ENCODE peak calls at places on chromosomes 12 and 14, in four cellular contexts. G is SK-N-SH; T is A549; A is CD8-positive, alpha-beta memory T cell. N is an unnamed sample.

GRCh38 chr12:68344126-68344525 is 12.0 kb upstream of the MDM1 start:
- DNase-seq in T (no peak), A (no peak), G (no peak), N (no peak)

GRCh38 chr12:107223816-107224215 is 130.5 kb upstream of the CRY1 start:
- DNase-seq in G (no peak), A (no peak), T (no peak), N (no peak)

GRCh38 chr12:44127966-44128365 is 292.1 kb downstream of the TMEM117 start:
- DNase-seq in A (no peak), T (no peak), G (no peak), N (no peak)

GRCh38 chr14:37778135-37778943 is 182.9 kb downstream of the TTC6 start:
- DNase-seq in G (no peak), A (no peak), T (no peak), N (no peak)

GRCh38 chr14:72643317-72643801 is 250.5 kb downstream of the DPF3 start:
- DNase-seq in T (peak; percentile 67), A (no peak), G (no peak), N (no peak)

GRCh38 chr12:68953536-68953935 is 20.6 kb upstream of the CPM start:
- DNase-seq in T (no peak), G (no peak), A (no peak), N (no peak)

GRCh38 chr14:73427516-73428264 is 30.7 kb downstream of the NUMB start:
- DNase-seq in A (no peak), T (no peak), G (no peak), N (no peak)

GRCh38 chr12:25482637-25483036 is 70.4 kb downstream of the LMNTD1 start:
- DNase-seq in A (no peak), T (no peak), G (peak; percentile 34), N (no peak)

GRCh38 chr12:60035835-60036234 is 440.0 kb downstream of the SLC16A7 start:
- DNase-seq in G (no peak), T (no peak), A (no peak), N (no peak)

GRCh38 chr12:29253916-29254625 is 105.0 kb downstream of the FAR2 start:
- DNase-seq in A (no peak), G (no peak), T (no peak), N (no peak)

GRCh38 chr14:24291446-24292117 is 8.0 kb downstream of the DHRS1 start:
- DNase-seq in G (no peak), A (no peak), T (no peak), N (no peak)

GRCh38 chr14:78486621-78487020 is 316.4 kb downstream of the NRXN3 start:
- DNase-seq in A (no peak), G (no peak), T (no peak), N (no peak)

GRCh38 chr14:21095430-21096205 is 2.8 kb downstream of the ZNF219 start:
- DNase-seq in T (no peak), G (peak; percentile 19), A (no peak), N (no peak)

GRCh38 chr12:68420225-68421008 is 88.3 kb upstream of the MDM1 start:
- DNase-seq in A (no peak), G (no peak), T (no peak), N (no peak)

GRCh38 chr12:104219361-104219892 is 3.8 kb downstream of the TXNRD1 start:
- DNase-seq in T (peak; percentile 87), A (no peak), G (peak; percentile 35), N (no peak)

GRCh38 chr12:12582895-12583303 is 20.2 kb upstream of the DUSP16 start:
- DNase-seq in A (no peak), G (no peak), T (peak; percentile 79), N (no peak)

GRCh38 chr14:66979083-66979974 is 209.9 kb upstream of the GARIN2 start:
- DNase-seq in G (no peak), A (no peak), T (no peak), N (no peak)

GRCh38 chr14:24690492-24690891 is 56.5 kb upstream of the GZMB start:
- DNase-seq in A (no peak), T (no peak), G (no peak), N (no peak)

GRCh38 chr12:107057071-107057834 is 36.1 kb downstream of the CRY1 start:
- DNase-seq in A (no peak), G (no peak), T (peak; percentile 2), N (no peak)

GRCh38 chr12:48980953-48981756 is 3.0 kb downstream of the WNT1 start:
- DNase-seq in T (peak; percentile 66), A (peak; percentile 47), G (peak; percentile 80), N (no peak)

GRCh38 chr12:55931780-55932545 is 1.0 kb downstream of the DGKA start:
- DNase-seq in G (peak; percentile 88), T (peak; percentile 44), A (peak; percentile 33), N (peak; percentile 34)

GRCh38 chr14:89899917-89900680 is 54.4 kb downstream of the EFCAB11 start:
- DNase-seq in T (no peak), G (peak; percentile 43), A (no peak), N (no peak)

GRCh38 chr14:33964599-33965317 is 13.9 kb upstream of the EGLN3 start:
- DNase-seq in G (no peak), T (no peak), A (no peak), N (no peak)

GRCh38 chr14:23631234-23631633 is 4.9 kb upstream of the DHRS2 start:
- DNase-seq in T (no peak), G (no peak), A (no peak), N (no peak)

GRCh38 chr12:62732861-62733427 is 202.0 kb downstream of the PPM1H start:
- DNase-seq in A (no peak), T (peak; percentile 83), G (no peak), N (no peak)

GRCh38 chr14:64683264-64683663 is 21.0 kb upstream of the PLEKHG3 start:
- DNase-seq in T (no peak), G (no peak), A (no peak), N (peak; percentile 95)
- H3K27ac ChIP-seq in T (peak overlapping the region; percentile 23), G (no peak overlapping the region), A (no peak overlapping the region), N (peak overlapping the region; percentile 97)

GRCh38 chr14:49766839-49767238 is 1.1 kb upstream of the KLHDC2 start:
- DNase-seq in T (no peak), A (no peak), G (peak; percentile 17), N (no peak)
- H3K27ac ChIP-seq in T (peak overlapping the region; percentile 96), A (peak overlapping the region; percentile 98), G (peak overlapping the region; percentile 96), N (peak overlapping the region; percentile 96)

DNA sequence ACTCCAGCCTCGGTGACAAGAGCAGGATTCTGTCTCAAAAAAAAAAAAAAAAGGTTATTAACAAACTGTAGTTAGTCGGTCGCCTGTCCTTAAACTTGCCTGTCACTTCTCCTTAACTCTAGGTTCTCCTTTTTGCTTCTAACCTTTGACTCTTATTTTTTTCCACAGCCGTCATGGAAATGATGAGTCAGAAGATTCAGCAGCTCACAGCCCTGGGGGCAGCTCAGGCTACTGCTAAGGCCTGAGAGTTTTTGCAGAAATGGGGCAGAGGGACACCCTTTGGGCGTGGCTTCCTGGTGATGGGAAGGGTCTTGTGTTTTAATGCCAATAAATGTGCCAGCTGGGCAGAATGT is 418 bp upstream of the MYG1 start:
- DNase-seq in T (peak; percentile 58), G (no peak), A (peak; percentile 20), N (no peak)
- H3K27ac ChIP-seq in T (peak overlapping the region; percentile 92), G (peak overlapping the region; percentile 88), A (peak overlapping the region; percentile 63), N (peak overlapping the region; percentile 24)

GRCh38 chr12:128657378-128657777 is 166.4 kb downstream of the SLC15A4 start:
- DNase-seq in G (no peak), T (no peak), A (no peak), N (no peak)

GRCh38 chr12:128662106-128662505 is 161.7 kb downstream of the SLC15A4 start:
- DNase-seq in G (no peak), A (no peak), T (no peak), N (no peak)

GRCh38 chr12:128661216-128661550 is 162.6 kb downstream of the SLC15A4 start:
- DNase-seq in A (no peak), G (no peak), T (no peak), N (no peak)

DNA sequence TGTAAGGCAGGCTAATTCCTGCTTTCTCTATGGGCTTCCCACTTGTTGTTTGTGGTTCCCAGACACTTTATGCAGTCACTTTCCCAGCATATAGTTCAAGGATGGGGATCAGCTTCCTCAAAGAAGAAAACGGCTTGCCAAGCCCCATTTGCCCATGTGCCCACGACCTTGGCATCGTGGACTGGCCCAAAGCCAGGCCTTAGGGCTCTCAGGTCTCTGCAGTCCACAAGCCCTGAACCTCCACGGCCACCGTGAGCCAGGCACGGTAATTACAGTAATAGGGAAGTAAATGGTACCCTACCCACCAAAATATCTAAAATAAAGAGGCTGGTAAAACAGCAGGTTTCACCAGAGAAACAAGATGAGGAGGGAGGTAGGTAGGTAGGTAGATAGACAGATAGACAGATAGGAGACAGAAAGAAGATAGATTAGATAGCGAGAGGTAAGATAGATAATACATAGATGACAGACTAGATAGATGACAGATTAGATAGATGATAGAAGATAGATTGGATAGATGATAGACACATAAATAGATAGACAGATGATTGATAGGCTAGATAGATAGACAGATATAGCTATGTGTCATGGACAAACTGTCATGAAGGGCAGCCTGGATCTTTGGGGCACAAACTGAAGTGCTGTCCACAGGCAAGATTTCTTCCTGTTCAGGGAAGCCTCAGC is 163.1 kb downstream of the SLC15A4 start:
- DNase-seq in A (no peak), T (no peak), G (no peak), N (no peak)
- H3K27ac ChIP-seq in A (no peak overlapping the region), T (no peak overlapping the region), G (no peak overlapping the region), N (no peak overlapping the region)

GRCh38 chr12:110372056-110372425 is 31.5 kb downstream of the ANAPC7 start:
- DNase-seq in T (no peak), A (no peak), G (no peak), N (no peak)
- H3K27ac ChIP-seq in T (no peak overlapping the region), A (no peak overlapping the region), G (no peak overlapping the region), N (no peak overlapping the region)

GRCh38 chr12:86261142-86261541 is 5.0 kb upstream of the MGAT4C start:
- DNase-seq in T (no peak), G (no peak), A (no peak), N (no peak)

GRCh38 chr12:86264451-86265328 is 8.5 kb upstream of the MGAT4C start:
- DNase-seq in T (no peak), A (no peak), G (peak; percentile 4), N (no peak)

GRCh38 chr12:86261606-86262005 is 5.4 kb upstream of the MGAT4C start:
- DNase-seq in T (no peak), G (no peak), A (no peak), N (no peak)

GRCh38 chr12:86260183-86260582 is 4.0 kb upstream of the MGAT4C start:
- DNase-seq in G (no peak), T (no peak), A (no peak), N (no peak)

GRCh38 chr12:86265329-86265695 is 9.1 kb upstream of the MGAT4C start:
- DNase-seq in T (no peak), G (no peak), A (no peak), N (no peak)
- H3K27ac ChIP-seq in T (no peak overlapping the region), G (no peak overlapping the region), A (no peak overlapping the region), N (no peak overlapping the region)

GRCh38 chr14:102949062-102949800 is 26.8 kb downstream of the AMN start:
- DNase-seq in A (no peak), G (no peak), T (no peak), N (no peak)
- H3K27ac ChIP-seq in A (no peak overlapping the region), G (no peak overlapping the region), T (no peak overlapping the region), N (peak overlapping the region; percentile 92)

GRCh38 chr14:100155049-100155621 is 4.3 kb downstream of the DEGS2 start:
- DNase-seq in T (peak; percentile 62), A (no peak), G (peak; percentile 64), N (no peak)
- H3K27ac ChIP-seq in T (peak overlapping the region; percentile 52), A (no peak overlapping the region), G (no peak overlapping the region), N (no peak overlapping the region)

GRCh38 chr14:99855271-99855670 is 62.1 kb downstream of the EML1 start:
- DNase-seq in A (no peak), G (no peak), T (no peak), N (no peak)
- H3K27ac ChIP-seq in A (no peak overlapping the region), G (no peak overlapping the region), T (no peak overlapping the region), N (no peak overlapping the region)

N was measured in substantia nigra.